ENCODE peak calls at places on chromosomes 5 and 9, in six cellular contexts. One of them, this sample, is unnamed.

GRCh38 chr9:135702002-135702721 is at the start of gene KCNT1:
- DNase-seq in GDM1: peak
- DNase-seq in activated T-helper 9 cell treated with anti-CD3 and anti-CD28 coated beads, Interleukin-2, amount 50 U/mL, for 16 hours: peak
- DNase-seq in DMS153: no peak
- DNase-seq in activated T-helper 1 cell treated with anti-CD3 and anti-CD28 coated beads, Interleukin-12 subunit alpha, Interleukin-12 subunit beta, Interleukin-2, Interleukin-4 antibody, amounts not matched to agents 30 ng/mL and 10 ng/mL and 1 ng/mL, durations not matched to agents 14 hours and 24 hours and 36 hours: peak
- DNase-seq in NCI-H774: no peak
- DNase-seq in this sample: peak

GRCh38 chr5:96978812-96979449 is 43.1 kb downstream of the LNPEP start:
- DNase-seq in GDM1: no peak
- DNase-seq in activated T-helper 9 cell treated with anti-CD3 and anti-CD28 coated beads, Interleukin-2, amount 50 U/mL, for 16 hours: no peak
- DNase-seq in DMS153: no peak
- DNase-seq in activated T-helper 1 cell treated with anti-CD3 and anti-CD28 coated beads, Interleukin-12 subunit alpha, Interleukin-12 subunit beta, Interleukin-2, Interleukin-4 antibody, amounts not matched to agents 30 ng/mL and 10 ng/mL and 1 ng/mL, durations not matched to agents 14 hours and 24 hours and 36 hours: no peak
- DNase-seq in NCI-H774: no peak
- DNase-seq in this sample: no peak

GRCh38 chr5:66232701-66233100 is 88.6 kb downstream of the SREK1 start:
- DNase-seq in GDM1: no peak
- DNase-seq in activated T-helper 9 cell treated with anti-CD3 and anti-CD28 coated beads, Interleukin-2, amount 50 U/mL, for 16 hours: no peak
- DNase-seq in DMS153: no peak
- DNase-seq in activated T-helper 1 cell treated with anti-CD3 and anti-CD28 coated beads, Interleukin-12 subunit alpha, Interleukin-12 subunit beta, Interleukin-2, Interleukin-4 antibody, amounts not matched to agents 30 ng/mL and 10 ng/mL and 1 ng/mL, durations not matched to agents 14 hours and 24 hours and 36 hours: no peak
- DNase-seq in NCI-H774: peak
- DNase-seq in this sample: no peak

GRCh38 chr9:128705051-128705965 is 3.0 kb downstream of the PKN3 start:
- DNase-seq in GDM1: no peak
- DNase-seq in activated T-helper 9 cell treated with anti-CD3 and anti-CD28 coated beads, Interleukin-2, amount 50 U/mL, for 16 hours: no peak
- DNase-seq in DMS153: no peak
- DNase-seq in activated T-helper 1 cell treated with anti-CD3 and anti-CD28 coated beads, Interleukin-12 subunit alpha, Interleukin-12 subunit beta, Interleukin-2, Interleukin-4 antibody, amounts not matched to agents 30 ng/mL and 10 ng/mL and 1 ng/mL, durations not matched to agents 14 hours and 24 hours and 36 hours: no peak
- DNase-seq in NCI-H774: no peak
- DNase-seq in this sample: no peak

GRCh38 chr9:123248630-123249029 is 19.8 kb downstream of the STRBP start:
- DNase-seq in GDM1: no peak
- DNase-seq in activated T-helper 9 cell treated with anti-CD3 and anti-CD28 coated beads, Interleukin-2, amount 50 U/mL, for 16 hours: no peak
- DNase-seq in DMS153: no peak
- DNase-seq in activated T-helper 1 cell treated with anti-CD3 and anti-CD28 coated beads, Interleukin-12 subunit alpha, Interleukin-12 subunit beta, Interleukin-2, Interleukin-4 antibody, amounts not matched to agents 30 ng/mL and 10 ng/mL and 1 ng/mL, durations not matched to agents 14 hours and 24 hours and 36 hours: no peak
- DNase-seq in NCI-H774: no peak
- DNase-seq in this sample: no peak

GRCh38 chr9:91421022-91421765 is 2.4 kb downstream of the NFIL3 start:
- DNase-seq in GDM1: no peak
- DNase-seq in activated T-helper 9 cell treated with anti-CD3 and anti-CD28 coated beads, Interleukin-2, amount 50 U/mL, for 16 hours: no peak
- DNase-seq in DMS153: no peak
- DNase-seq in activated T-helper 1 cell treated with anti-CD3 and anti-CD28 coated beads, Interleukin-12 subunit alpha, Interleukin-12 subunit beta, Interleukin-2, Interleukin-4 antibody, amounts not matched to agents 30 ng/mL and 10 ng/mL and 1 ng/mL, durations not matched to agents 14 hours and 24 hours and 36 hours: no peak
- DNase-seq in NCI-H774: no peak
- DNase-seq in this sample: peak

GRCh38 chr9:12775373-12775962 is 648 bp downstream of the LURAP1L start:
- DNase-seq in GDM1: no peak
- DNase-seq in activated T-helper 9 cell treated with anti-CD3 and anti-CD28 coated beads, Interleukin-2, amount 50 U/mL, for 16 hours: no peak
- DNase-seq in DMS153: no peak
- DNase-seq in activated T-helper 1 cell treated with anti-CD3 and anti-CD28 coated beads, Interleukin-12 subunit alpha, Interleukin-12 subunit beta, Interleukin-2, Interleukin-4 antibody, amounts not matched to agents 30 ng/mL and 10 ng/mL and 1 ng/mL, durations not matched to agents 14 hours and 24 hours and 36 hours: no peak
- DNase-seq in NCI-H774: peak
- DNase-seq in this sample: no peak

GRCh38 chr5:159410480-159410879 is 80.2 kb upstream of the IL12B start:
- DNase-seq in GDM1: no peak
- DNase-seq in activated T-helper 9 cell treated with anti-CD3 and anti-CD28 coated beads, Interleukin-2, amount 50 U/mL, for 16 hours: no peak
- DNase-seq in DMS153: no peak
- DNase-seq in activated T-helper 1 cell treated with anti-CD3 and anti-CD28 coated beads, Interleukin-12 subunit alpha, Interleukin-12 subunit beta, Interleukin-2, Interleukin-4 antibody, amounts not matched to agents 30 ng/mL and 10 ng/mL and 1 ng/mL, durations not matched to agents 14 hours and 24 hours and 36 hours: no peak
- DNase-seq in NCI-H774: no peak
- DNase-seq in this sample: no peak

GRCh38 chr9:32665101-32665500 is 29.6 kb upstream of the TAF1L start:
- DNase-seq in GDM1: no peak
- DNase-seq in activated T-helper 9 cell treated with anti-CD3 and anti-CD28 coated beads, Interleukin-2, amount 50 U/mL, for 16 hours: no peak
- DNase-seq in DMS153: no peak
- DNase-seq in activated T-helper 1 cell treated with anti-CD3 and anti-CD28 coated beads, Interleukin-12 subunit alpha, Interleukin-12 subunit beta, Interleukin-2, Interleukin-4 antibody, amounts not matched to agents 30 ng/mL and 10 ng/mL and 1 ng/mL, durations not matched to agents 14 hours and 24 hours and 36 hours: no peak
- DNase-seq in NCI-H774: no peak
- DNase-seq in this sample: no peak

GRCh38 chr5:135813758-135814157 is 20.7 kb upstream of the SLC25A48 start:
- DNase-seq in GDM1: no peak
- DNase-seq in activated T-helper 9 cell treated with anti-CD3 and anti-CD28 coated beads, Interleukin-2, amount 50 U/mL, for 16 hours: no peak
- DNase-seq in DMS153: no peak
- DNase-seq in activated T-helper 1 cell treated with anti-CD3 and anti-CD28 coated beads, Interleukin-12 subunit alpha, Interleukin-12 subunit beta, Interleukin-2, Interleukin-4 antibody, amounts not matched to agents 30 ng/mL and 10 ng/mL and 1 ng/mL, durations not matched to agents 14 hours and 24 hours and 36 hours: no peak
- DNase-seq in NCI-H774: no peak
- DNase-seq in this sample: no peak

GRCh38 chr9:27888661-27889295 is 315.5 kb upstream of the C9orf72 start:
- DNase-seq in GDM1: no peak
- DNase-seq in activated T-helper 9 cell treated with anti-CD3 and anti-CD28 coated beads, Interleukin-2, amount 50 U/mL, for 16 hours: no peak
- DNase-seq in DMS153: no peak
- DNase-seq in activated T-helper 1 cell treated with anti-CD3 and anti-CD28 coated beads, Interleukin-12 subunit alpha, Interleukin-12 subunit beta, Interleukin-2, Interleukin-4 antibody, amounts not matched to agents 30 ng/mL and 10 ng/mL and 1 ng/mL, durations not matched to agents 14 hours and 24 hours and 36 hours: no peak
- DNase-seq in NCI-H774: no peak
- DNase-seq in this sample: peak

GRCh38 chr5:159987031-159987674 is 21.8 kb upstream of the TTC1 start:
- DNase-seq in GDM1: peak
- DNase-seq in activated T-helper 9 cell treated with anti-CD3 and anti-CD28 coated beads, Interleukin-2, amount 50 U/mL, for 16 hours: peak
- DNase-seq in DMS153: peak
- DNase-seq in activated T-helper 1 cell treated with anti-CD3 and anti-CD28 coated beads, Interleukin-12 subunit alpha, Interleukin-12 subunit beta, Interleukin-2, Interleukin-4 antibody, amounts not matched to agents 30 ng/mL and 10 ng/mL and 1 ng/mL, durations not matched to agents 14 hours and 24 hours and 36 hours: peak
- DNase-seq in NCI-H774: peak
- DNase-seq in this sample: peak

GRCh38 chr5:135718151-135718550 is 116.3 kb upstream of the SLC25A48 start:
- DNase-seq in GDM1: no peak
- DNase-seq in activated T-helper 9 cell treated with anti-CD3 and anti-CD28 coated beads, Interleukin-2, amount 50 U/mL, for 16 hours: no peak
- DNase-seq in DMS153: no peak
- DNase-seq in activated T-helper 1 cell treated with anti-CD3 and anti-CD28 coated beads, Interleukin-12 subunit alpha, Interleukin-12 subunit beta, Interleukin-2, Interleukin-4 antibody, amounts not matched to agents 30 ng/mL and 10 ng/mL and 1 ng/mL, durations not matched to agents 14 hours and 24 hours and 36 hours: no peak
- DNase-seq in NCI-H774: no peak
- DNase-seq in this sample: no peak

GRCh38 chr5:88244686-88245085 is 24.0 kb downstream of the TMEM161B start:
- DNase-seq in GDM1: no peak
- DNase-seq in activated T-helper 9 cell treated with anti-CD3 and anti-CD28 coated beads, Interleukin-2, amount 50 U/mL, for 16 hours: no peak
- DNase-seq in DMS153: no peak
- DNase-seq in activated T-helper 1 cell treated with anti-CD3 and anti-CD28 coated beads, Interleukin-12 subunit alpha, Interleukin-12 subunit beta, Interleukin-2, Interleukin-4 antibody, amounts not matched to agents 30 ng/mL and 10 ng/mL and 1 ng/mL, durations not matched to agents 14 hours and 24 hours and 36 hours: no peak
- DNase-seq in NCI-H774: no peak
- DNase-seq in this sample: no peak

This sample was measured in B cell.